ENCODE peak calls at places on chromosomes 7 and 10, in four cellular contexts. One of them, this sample, is unnamed.

GRCh38 chr10:50511512-50512213 is 112.1 kb downstream of the SGMS1 start:
- DNase-seq in uterus: no peak
- DNase-seq in A549: no peak
- DNase-seq in HFF-Myc: no peak
- DNase-seq in this sample: peak; percentile 67

GRCh38 chr10:132162021-132162531 is 24.7 kb upstream of the DPYSL4 start:
- DNase-seq in uterus: no peak
- DNase-seq in HFF-Myc: no peak
- DNase-seq in A549: no peak
- DNase-seq in this sample: no peak

GRCh38 chr7:2478387-2478760 is 2.2 kb upstream of the GRIFIN start:
- DNase-seq in HFF-Myc: no peak
- DNase-seq in A549: no peak
- DNase-seq in uterus: peak; percentile 76
- DNase-seq in this sample: peak; percentile 27

GRCh38 chr7:11153694-11154093 is 180.0 kb downstream of the PHF14 start:
- DNase-seq in uterus: no peak
- DNase-seq in HFF-Myc: no peak
- DNase-seq in A549: no peak
- DNase-seq in this sample: no peak

GRCh38 chr7:71735961-71736556 is 604.1 kb downstream of the GALNT17 start:
- DNase-seq in uterus: peak; percentile 46
- DNase-seq in A549: peak; percentile 21
- DNase-seq in HFF-Myc: peak; percentile 11
- DNase-seq in this sample: peak; percentile 39

GRCh38 chr10:127386606-127387327 is 162.3 kb upstream of the NPS start:
- DNase-seq in HFF-Myc: no peak
- DNase-seq in uterus: no peak
- DNase-seq in A549: no peak
- DNase-seq in this sample: no peak

GRCh38 chr7:42380411-42380810 is 143.4 kb upstream of the GLI3 start:
- DNase-seq in A549: no peak
- DNase-seq in HFF-Myc: no peak
- DNase-seq in uterus: no peak
- DNase-seq in this sample: no peak

GRCh38 chr10:11448190-11448544 is 163.3 kb downstream of the USP6NL start:
- DNase-seq in HFF-Myc: no peak
- DNase-seq in uterus: no peak
- DNase-seq in A549: no peak
- DNase-seq in this sample: no peak

GRCh38 chr10:110398419-110399162 is 93.9 kb upstream of the SMNDC1 start:
- DNase-seq in HFF-Myc: peak; percentile 90
- DNase-seq in A549: peak; percentile 98
- DNase-seq in uterus: peak; percentile 38
- DNase-seq in this sample: peak; percentile 99

GRCh38 chr7:25069900-25070443 is 55.1 kb downstream of the CYCS start:
- DNase-seq in HFF-Myc: peak; percentile 66
- DNase-seq in A549: peak; percentile 84
- DNase-seq in uterus: peak; percentile 47
- DNase-seq in this sample: peak; percentile 70

GRCh38 chr10:49139866-49140195 is 6.0 kb upstream of the FAM170B start:
- DNase-seq in uterus: no peak
- DNase-seq in HFF-Myc: peak; percentile 79
- DNase-seq in A549: peak; percentile 68
- DNase-seq in this sample: peak; percentile 93

GRCh38 chr7:158409816-158410330 is 177.8 kb downstream of the PTPRN2 start:
- DNase-seq in HFF-Myc: no peak
- DNase-seq in A549: no peak
- DNase-seq in uterus: no peak
- DNase-seq in this sample: no peak

GRCh38 chr7:78226059-78226658 is 427.6 kb downstream of the PHTF2 start:
- DNase-seq in HFF-Myc: peak; percentile 47
- DNase-seq in uterus: no peak
- DNase-seq in A549: peak; percentile 15
- DNase-seq in this sample: peak; percentile 50
- TF ChIP-seq CTCF in HFF-Myc: peak; percentile 73
- TF ChIP-seq CTCF in uterus: no peak
- TF ChIP-seq CTCF in A549: peak; percentile 44
- TF ChIP-seq CTCF in this sample: peak; percentile 50

DNA sequence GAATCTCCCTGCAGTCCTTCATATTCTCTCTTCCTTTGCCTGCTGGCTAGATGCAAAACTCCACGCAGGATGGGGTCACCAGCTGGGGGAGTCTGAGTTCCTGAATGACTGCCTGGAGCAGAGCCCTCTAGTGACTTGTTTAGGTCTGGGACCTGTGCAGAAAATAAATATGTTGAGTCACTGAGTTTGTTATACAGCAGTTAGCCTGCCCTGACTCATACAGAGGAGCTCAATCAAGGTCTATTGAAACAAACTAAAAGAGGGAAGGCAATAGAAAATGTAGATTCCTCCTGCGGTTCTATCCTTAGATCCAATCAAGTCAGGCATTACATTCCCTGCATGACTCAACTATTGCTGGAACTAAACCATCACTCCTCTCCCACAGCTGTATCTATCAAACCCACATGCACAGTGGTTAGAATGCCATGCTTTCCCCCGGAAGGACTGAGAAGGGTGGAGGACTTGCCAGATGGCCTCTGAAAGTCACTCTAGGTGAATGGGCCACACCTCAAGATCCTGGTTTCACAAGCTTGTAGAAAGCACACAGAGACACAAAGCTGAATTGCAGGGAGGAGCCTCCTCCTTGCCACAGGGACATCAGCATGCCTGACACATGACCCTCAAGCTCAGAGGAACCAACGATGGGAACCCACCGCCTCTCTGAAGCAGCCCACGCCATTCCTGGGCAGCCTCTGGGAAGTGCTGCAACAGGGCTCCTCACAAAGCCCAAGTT is 73.9 kb downstream of the SH3PXD2A start:
- DNase-seq in A549: peak; percentile 68
- DNase-seq in uterus: no peak
- DNase-seq in HFF-Myc: peak; percentile 92
- DNase-seq in this sample: peak; percentile 66
- TF ChIP-seq CTCF in A549: peak; percentile 39
- TF ChIP-seq CTCF in uterus: no peak
- TF ChIP-seq CTCF in HFF-Myc: peak; percentile 60
- TF ChIP-seq CTCF in this sample: peak; percentile 12

GRCh38 chr10:67477868-67478267 is 218.1 kb downstream of the CTNNA3 start:
- DNase-seq in uterus: no peak
- DNase-seq in A549: no peak
- DNase-seq in HFF-Myc: no peak
- DNase-seq in this sample: no peak

GRCh38 chr10:67473850-67474633 is 222.0 kb downstream of the CTNNA3 start:
- DNase-seq in A549: no peak
- DNase-seq in HFF-Myc: no peak
- DNase-seq in uterus: no peak
- DNase-seq in this sample: no peak

GRCh38 chr10:67471022-67471421 is 225.0 kb downstream of the CTNNA3 start:
- DNase-seq in uterus: no peak
- DNase-seq in HFF-Myc: no peak
- DNase-seq in A549: no peak
- DNase-seq in this sample: no peak

GRCh38 chr10:67476201-67476600 is 219.8 kb downstream of the CTNNA3 start:
- DNase-seq in uterus: no peak
- DNase-seq in A549: no peak
- DNase-seq in HFF-Myc: no peak
- DNase-seq in this sample: no peak
- TF ChIP-seq CTCF in uterus: no peak
- TF ChIP-seq CTCF in A549: no peak
- TF ChIP-seq CTCF in HFF-Myc: no peak
- TF ChIP-seq CTCF in this sample: no peak

GRCh38 chr7:27160546-27161213 is 4.2 kb upstream of the HOXA7 start:
- DNase-seq in HFF-Myc: no peak
- DNase-seq in uterus: peak; percentile 88
- DNase-seq in A549: peak; percentile 82
- DNase-seq in this sample: peak; percentile 83

GRCh38 chr7:27160147-27160545 is 3.7 kb upstream of the HOXA7 start:
- DNase-seq in uterus: peak; percentile 32
- DNase-seq in A549: no peak
- DNase-seq in HFF-Myc: no peak
- DNase-seq in this sample: no peak

GRCh38 chr7:27161721-27162547 is 3.4 kb downstream of the HOXA9 start:
- DNase-seq in HFF-Myc: no peak
- DNase-seq in A549: no peak
- DNase-seq in uterus: peak; percentile 41
- DNase-seq in this sample: peak; percentile 39

GRCh38 chr7:27162548-27162848 is 2.8 kb downstream of the HOXA9 start:
- DNase-seq in A549: no peak
- DNase-seq in HFF-Myc: no peak
- DNase-seq in uterus: no peak
- DNase-seq in this sample: peak; percentile 31

GRCh38 chr7:27161214-27161720 is 4.1 kb downstream of the HOXA9 start:
- DNase-seq in HFF-Myc: no peak
- DNase-seq in A549: no peak
- DNase-seq in uterus: peak; percentile 30
- DNase-seq in this sample: no peak
- TF ChIP-seq CTCF in HFF-Myc: no peak
- TF ChIP-seq CTCF in A549: no peak
- TF ChIP-seq CTCF in uterus: no peak
- TF ChIP-seq CTCF in this sample: no peak

GRCh38 chr10:99328579-99329237 is 448 bp upstream of the CNNM1 start:
- DNase-seq in HFF-Myc: no peak
- DNase-seq in A549: peak; percentile 62
- DNase-seq in uterus: peak; percentile 21
- DNase-seq in this sample: no peak
- TF ChIP-seq CTCF in HFF-Myc: no peak
- TF ChIP-seq CTCF in A549: peak; percentile 44
- TF ChIP-seq CTCF in uterus: no peak
- TF ChIP-seq CTCF in this sample: no peak

GRCh38 chr10:125161570-125162139 is 1.3 kb upstream of the CTBP2 start:
- DNase-seq in uterus: peak; percentile 48
- DNase-seq in A549: no peak
- DNase-seq in HFF-Myc: no peak
- DNase-seq in this sample: no peak
- TF ChIP-seq CTCF in uterus: peak; percentile 70
- TF ChIP-seq CTCF in A549: peak; percentile 52
- TF ChIP-seq CTCF in HFF-Myc: no peak
- TF ChIP-seq CTCF in this sample: peak; percentile 58

DNA sequence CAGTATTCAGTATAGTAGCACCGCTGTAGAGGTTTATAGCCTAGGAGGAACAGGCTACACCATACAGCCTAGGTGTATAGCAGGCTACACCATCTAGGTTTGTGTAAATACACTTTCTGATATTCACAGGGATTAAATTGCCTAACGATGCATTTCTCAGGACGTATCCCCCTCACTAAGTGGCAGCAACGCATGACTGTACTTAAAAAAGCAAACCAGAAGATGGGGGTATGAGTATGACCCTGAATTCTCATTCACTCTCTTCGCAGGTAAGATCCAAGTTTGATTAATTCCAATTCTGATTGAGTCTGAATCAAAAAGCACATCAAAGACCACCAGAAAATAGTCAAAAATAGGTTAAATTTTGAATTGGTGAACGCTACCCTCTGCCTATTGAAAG is 972 bp downstream of the ORC5 start:
- DNase-seq in HFF-Myc: no peak
- DNase-seq in uterus: no peak
- DNase-seq in A549: no peak
- DNase-seq in this sample: peak; percentile 3
- TF ChIP-seq CTCF in HFF-Myc: no peak
- TF ChIP-seq CTCF in uterus: no peak
- TF ChIP-seq CTCF in A549: no peak
- TF ChIP-seq CTCF in this sample: no peak

This sample was measured in MCF 10A.